ENCODE peak calls at places on chromosome X, in ten cellular contexts. Z is nephron progenitor cell, M is AG09309, Q is GM03348, X is HCT116, U is WERI-Rb-1, W is H4, T is HL-60, V is mucosa of descending colon, N is HS-5. Y is an unnamed sample.

GRCh38 chrX:52585892-52586291 is 68.8 kb downstream of the SSX7 start:
- DNase-seq in N (no peak), M (no peak), X (no peak), Q (no peak), W (no peak), V (no peak), T (no peak), U (no peak), Z (no peak), Y (no peak)

GRCh38 chrX:132957211-132958085 is 981 bp downstream of the HS6ST2 start:
- DNase-seq in Q (peak; percentile 9), Z (peak; percentile 82), W (no peak), U (no peak), M (no peak), N (no peak), X (no peak), V (peak; percentile 40), T (no peak), Y (no peak)

GRCh38 chrX:100636321-100636991 is at the start of gene TSPAN6:
- DNase-seq in W (peak; percentile 86), U (peak; percentile 86), N (peak; percentile 46), V (peak; percentile 74), X (peak; percentile 81), M (peak; percentile 42), Q (peak; percentile 88), T (no peak), Z (peak; percentile 88), Y (peak; percentile 64)

GRCh38 chrX:102697506-102697905 is 14.7 kb upstream of the GPRASP2 start:
- DNase-seq in N (peak; percentile 3), X (no peak), Z (no peak), Q (no peak), T (no peak), U (no peak), W (no peak), M (no peak), V (no peak), Y (no peak)

GRCh38 chrX:38819709-38820108 is 18.4 kb downstream of the MID1IP1 start:
- DNase-seq in M (no peak), Z (no peak), Q (no peak), U (no peak), T (no peak), V (no peak), W (no peak), X (no peak), N (no peak), Y (no peak)

GRCh38 chrX:55524487-55524886 is 34.8 kb upstream of the USP51 start:
- DNase-seq in M (no peak), Z (no peak), V (no peak), U (peak; percentile 26), W (no peak), X (no peak), Q (no peak), T (no peak), N (no peak), Y (no peak)

GRCh38 chrX:30220646-30221045 is 5.3 kb downstream of the MAGEB2 start:
- DNase-seq in U (no peak), Q (no peak), N (no peak), Z (no peak), M (no peak), V (no peak), T (no peak), X (no peak), W (no peak), Y (no peak)

GRCh38 chrX:115896362-115896761 is 274.2 kb upstream of the AGTR2 start:
- DNase-seq in T (no peak), Z (no peak), W (no peak), N (no peak), V (no peak), Q (no peak), U (no peak), M (no peak), X (no peak), Y (no peak)

GRCh38 chrX:19964017-19964710 is 26.7 kb downstream of the BCLAF3 start:
- DNase-seq in T (no peak), W (peak; percentile 6), Q (no peak), U (no peak), V (no peak), N (no peak), X (no peak), M (no peak), Z (no peak), Y (no peak)

GRCh38 chrX:136689441-136689840 is 41.5 kb downstream of the CD40LG start:
- DNase-seq in V (no peak), M (no peak), Q (no peak), T (no peak), X (no peak), W (no peak), U (no peak), N (no peak), Z (no peak), Y (no peak)

GRCh38 chrX:84188320-84188834 is 378 bp upstream of the RPS6KA6 start:
- DNase-seq in Z (peak; percentile 71), Q (peak; percentile 55), V (peak; percentile 63), U (peak; percentile 75), N (no peak), M (no peak), T (no peak), X (no peak), W (peak; percentile 65), Y (no peak)

GRCh38 chrX:45771114-45771513 is 570.4 kb upstream of the DIPK2B start:
- DNase-seq in W (peak; percentile 96), X (peak; percentile 77), V (no peak), N (peak; percentile 84), T (no peak), M (peak; percentile 92), U (no peak), Z (no peak), Q (peak; percentile 41), Y (no peak)

GRCh38 chrX:9312922-9313867 is 151.7 kb upstream of the TBL1X start:
- DNase-seq in N (no peak), Z (peak; percentile 37), W (peak; percentile 39), U (peak; percentile 62), V (peak; percentile 69), M (no peak), Q (no peak), X (peak; percentile 15), T (no peak), Y (no peak)

GRCh38 chrX:130145123-130145522 is 20.5 kb downstream of the AIFM1 start:
- DNase-seq in Q (no peak), T (no peak), V (no peak), W (no peak), Z (no peak), X (no peak), U (no peak), N (no peak), M (no peak), Y (no peak)

GRCh38 chrX:46582964-46583363 is 9.4 kb downstream of the CHST7 start:
- DNase-seq in W (no peak), Q (peak; percentile 55), M (peak; percentile 64), N (no peak), U (no peak), X (no peak), Z (no peak), V (no peak), T (no peak), Y (peak; percentile 41)

GRCh38 chrX:116204947-116205346 is 34.4 kb downstream of the AGTR2 start:
- DNase-seq in N (no peak), Q (peak; percentile 14), T (no peak), X (peak; percentile 7), Z (peak; percentile 8), U (no peak), W (peak; percentile 11), M (no peak), V (no peak), Y (no peak)

GRCh38 chrX:131693359-131693758 is 149.5 kb downstream of the OR13H1 start:
- DNase-seq in Q (no peak), T (no peak), V (no peak), N (no peak), M (no peak), Z (no peak), U (no peak), W (no peak), X (no peak), Y (no peak)

GRCh38 chrX:39577976-39578962 is 519.5 kb downstream of the BCOR start:
- DNase-seq in M (no peak), W (peak; percentile 68), U (no peak), N (no peak), T (no peak), V (no peak), X (no peak), Q (no peak), Z (no peak), Y (no peak)

GRCh38 chrX:107454302-107454701 is 4.8 kb downstream of the FRMPD3 start:
- DNase-seq in Z (no peak), N (peak; percentile 2), T (no peak), Q (no peak), M (no peak), W (peak; percentile 24), U (no peak), V (no peak), X (peak; percentile 55), Y (no peak)

GRCh38 chrX:68841251-68842049 is 12.6 kb downstream of the EFNB1 start:
- DNase-seq in U (no peak), Q (no peak), W (no peak), Z (no peak), N (no peak), X (no peak), M (no peak), V (peak; percentile 88), T (no peak), Y (no peak)

GRCh38 chrX:2576793-2577192 is 76.0 kb upstream of the DHRSX start:
- DNase-seq in Q (no peak), U (no peak), M (no peak), T (no peak), V (no peak), W (no peak), Z (no peak), N (no peak), X (peak; percentile 49), Y (no peak)

GRCh38 chrX:154036513-154036912 is 16.8 kb upstream of the IRAK1 start:
- DNase-seq in U (no peak), Z (no peak), Q (no peak), M (no peak), W (no peak), V (no peak), N (no peak), T (no peak), X (no peak), Y (no peak)

GRCh38 chrX:253451-254297 is 27.5 kb upstream of the PLCXD1 start:
- DNase-seq in M (no peak), W (no peak), N (no peak), Z (no peak), V (peak; percentile 49), X (no peak), Q (no peak), U (no peak), T (no peak), Y (no peak)

GRCh38 chrX:53682885-53683555 is 3.5 kb downstream of the HUWE1 start:
- DNase-seq in Q (peak; percentile 27), W (peak; percentile 27), U (peak; percentile 42), Z (peak; percentile 36), M (no peak), T (no peak), N (no peak), V (no peak), X (no peak), Y (no peak)

GRCh38 chrX:153465691-153466380 is 4.5 kb downstream of the HAUS7 start:
- DNase-seq in Z (no peak), W (no peak), T (no peak), U (no peak), V (no peak), X (no peak), N (no peak), Q (no peak), M (no peak), Y (no peak)

GRCh38 chrX:150035531-150035930 is 97.2 kb upstream of the EOLA2 start:
- DNase-seq in N (no peak), M (no peak), U (no peak), W (no peak), V (no peak), X (no peak), Q (no peak), Z (no peak), T (no peak), Y (no peak)

GRCh38 chrX:153440556-153441135 is 5.2 kb downstream of the TREX2 start:
- DNase-seq in M (no peak), Q (no peak), W (no peak), U (no peak), X (no peak), Z (no peak), N (no peak), V (no peak), T (no peak), Y (no peak)

GRCh38 chrX:7889680-7890079 is 37.5 kb downstream of the PNPLA4 start:
- DNase-seq in M (peak; percentile 8), N (peak; percentile 10), X (no peak), T (no peak), Q (no peak), W (peak; percentile 9), V (no peak), U (no peak), Z (no peak), Y (no peak)

Y was measured in smooth muscle cell of the brain vasculature.